ENCODE peak calls at places on chromosome 20, in seven cellular contexts. P, J, Q, G, L, N and M are unnamed samples.

GRCh38 chr20:3911956-3912355 is 22.8 kb downstream of the PANK2 start:
- DNase-seq in Q (no peak), P (peak), G (no peak), N (no peak), L (no peak), J (no peak), M (no peak)

GRCh38 chr20:33686984-33687366 is 790 bp upstream of the E2F1 start:
- DNase-seq in N (no peak), L (no peak), G (no peak), P (no peak), Q (no peak), J (no peak), M (no peak)

GRCh38 chr20:38217791-38218565 is 42.6 kb downstream of the KIAA1755 start:
- DNase-seq in J (no peak), Q (no peak), G (no peak), L (peak), P (no peak), N (peak), M (peak)

GRCh38 chr20:32972181-32973076 is 31.8 kb downstream of the SUN5 start:
- DNase-seq in Q (peak), J (peak), P (no peak), G (peak), N (peak), L (no peak), M (no peak)

GRCh38 chr20:22453244-22454080 is 130.9 kb downstream of the FOXA2 start:
- DNase-seq in N (peak), P (peak), J (no peak), G (no peak), Q (no peak), L (no peak), M (no peak)

GRCh38 chr20:62080249-62080993 is 14.7 kb upstream of the TAF4 start:
- DNase-seq in P (no peak), J (no peak), Q (no peak), G (no peak), L (no peak), N (no peak), M (no peak)

GRCh38 chr20:50513169-50514034 is 3.2 kb downstream of the PTPN1 start:
- DNase-seq in N (no peak), L (no peak), Q (no peak), P (no peak), J (no peak), G (no peak), M (no peak)

GRCh38 chr20:10709916-10710315 is 36.1 kb upstream of the JAG1 start:
- DNase-seq in Q (no peak), G (no peak), J (no peak), P (no peak), L (no peak), N (no peak), M (no peak)

GRCh38 chr20:45892049-45892816 is 1.1 kb downstream of the CTSA start:
- DNase-seq in J (no peak), G (no peak), Q (no peak), L (no peak), N (peak), P (no peak), M (no peak)

GRCh38 chr20:19495905-19496703 is 262.0 kb upstream of the RIN2 start:
- DNase-seq in L (no peak), J (no peak), N (no peak), Q (no peak), G (no peak), P (no peak), M (no peak)

GRCh38 chr20:6908673-6909072 is 141.2 kb downstream of the BMP2 start:
- DNase-seq in Q (no peak), N (no peak), J (no peak), P (peak), L (no peak), G (no peak), M (peak)

GRCh38 chr20:36218380-36219064 is 17.8 kb upstream of the AAR2 start:
- DNase-seq in Q (no peak), P (no peak), J (no peak), G (no peak), L (no peak), N (no peak), M (no peak)

GRCh38 chr20:23375827-23376226 is 13.8 kb downstream of the GZF1 start:
- DNase-seq in Q (no peak), P (no peak), G (no peak), N (no peak), L (no peak), J (no peak), M (no peak)

GRCh38 chr20:24157213-24157612 is 168.6 kb upstream of the GGTLC1 start:
- DNase-seq in L (no peak), Q (no peak), J (no peak), G (no peak), P (no peak), N (no peak), M (no peak)

GRCh38 chr20:46994341-46994740 is 99.7 kb downstream of the EYA2 start:
- DNase-seq in L (no peak), N (no peak), J (no peak), G (peak), P (peak), Q (peak), M (no peak)

GRCh38 chr20:32891926-32892660 is 33.4 kb downstream of the EFCAB8 start:
- DNase-seq in P (no peak), Q (no peak), J (no peak), N (no peak), L (no peak), G (no peak), M (no peak)

GRCh38 chr20:51563597-51564332 is 21.2 kb upstream of the NFATC2 start:
- DNase-seq in Q (no peak), J (no peak), P (peak), L (peak), N (peak), G (no peak), M (no peak)

GRCh38 chr20:38145094-38146075 is 19.7 kb downstream of the TGM2 start:
- DNase-seq in L (peak), Q (no peak), G (no peak), J (no peak), P (no peak), N (no peak), M (no peak)

GRCh38 chr20:50724112-50724724 is 7.2 kb upstream of the PARD6B start:
- DNase-seq in P (no peak), J (no peak), G (no peak), Q (no peak), N (peak), L (peak), M (no peak)

GRCh38 chr20:37901280-37901666 is 1.7 kb upstream of the VSTM2L start:
- DNase-seq in Q (no peak), L (no peak), G (no peak), J (no peak), N (no peak), P (no peak), M (no peak)

GRCh38 chr20:52532674-52533073 is 341.1 kb upstream of the ZFP64 start:
- DNase-seq in Q (no peak), G (no peak), P (no peak), J (no peak), N (no peak), L (no peak), M (no peak)

GRCh38 chr20:4153251-4153650 is 137.9 kb upstream of the RNF24 start:
- DNase-seq in P (no peak), G (no peak), N (no peak), L (no peak), J (no peak), Q (no peak), M (no peak)

GRCh38 chr20:54355631-54356280 is 119.6 kb upstream of the DOK5 start:
- DNase-seq in N (no peak), P (no peak), Q (no peak), J (no peak), G (no peak), L (no peak), M (no peak)

GRCh38 chr20:46720776-46721425 is 11.5 kb downstream of the SLC2A10 start:
- DNase-seq in G (no peak), N (peak), Q (no peak), J (no peak), P (no peak), L (no peak), M (no peak)

GRCh38 chr20:48626226-48626937 is 201.4 kb downstream of the PREX1 start:
- DNase-seq in L (peak), J (peak), Q (no peak), N (peak), P (no peak), G (no peak), M (no peak)

GRCh38 chr20:60977896-60978295 is 274.2 kb upstream of the CDH4 start:
- DNase-seq in J (no peak), P (peak), Q (no peak), G (no peak), N (no peak), L (no peak), M (no peak)

GRCh38 chr20:31594558-31595379 is 10.3 kb upstream of the ID1 start:
- DNase-seq in Q (no peak), G (no peak), L (no peak), N (no peak), P (peak), J (no peak), M (no peak)

GRCh38 chr20:34579936-34580587 is 21.5 kb downstream of the MAP1LC3A start:
- DNase-seq in Q (no peak), N (peak), P (peak), J (no peak), G (no peak), L (no peak), M (no peak)

GRCh38 chr20:15022921-15023320 is 685.5 kb upstream of the FLRT3 start:
- DNase-seq in G (no peak), Q (no peak), P (no peak), N (no peak), J (no peak), L (no peak), M (no peak)

GRCh38 chr20:6178537-6178936 is 55.7 kb upstream of the FERMT1 start:
- DNase-seq in P (peak), G (no peak), L (no peak), J (no peak), Q (no peak), N (peak), M (peak)

GRCh38 chr20:49424536-49424935 is 57.9 kb downstream of the KCNB1 start:
- DNase-seq in N (no peak), J (no peak), P (peak), Q (no peak), G (no peak), L (no peak), M (no peak)

GRCh38 chr20:33830371-33830770 is 19.2 kb downstream of the CHMP4B start:
- DNase-seq in L (no peak), G (no peak), P (peak), J (no peak), N (no peak), Q (no peak), M (no peak)

GRCh38 chr20:1718604-1719384 is 61.2 kb upstream of the SIRPG start:
- DNase-seq in J (no peak), L (no peak), Q (no peak), N (no peak), P (no peak), G (no peak), M (no peak)

GRCh38 chr20:920306-920705 is 4.2 kb upstream of the ANGPT4 start:
- DNase-seq in G (no peak), Q (no peak), L (no peak), N (no peak), J (no peak), P (no peak), M (no peak)

GRCh38 chr20:9228774-9229450 is 160.0 kb downstream of the PLCB4 start:
- DNase-seq in P (no peak), L (peak), J (no peak), Q (no peak), N (no peak), G (no peak), M (no peak)

GRCh38 chr20:2606507-2607006 is 45.9 kb upstream of the NOP56 start:
- DNase-seq in L (no peak), J (no peak), P (no peak), G (no peak), Q (no peak), N (no peak), M (no peak)